ENCODE peak calls at places on chromosomes 2 and 18, in seven cellular contexts. A is fibroblast of lung, H is neural progenitor cell, K is MM.1S, P is PC-9, W is GM12878, O is A673. N is an unnamed sample.

GRCh38 chr2:14587119-14587518 is 45.4 kb upstream of the LRATD1 start:
- DNase-seq in A (peak; percentile 60), H (no peak), K (no peak), P (peak; percentile 65), W (no peak), O (no peak), N (no peak)

GRCh38 chr2:239167011-239167673 is 233.7 kb downstream of the HDAC4 start:
- DNase-seq in A (no peak), H (no peak), K (no peak), P (no peak), W (no peak), O (no peak), N (no peak)

GRCh38 chr18:70280007-70280925 is 8.6 kb upstream of the SOCS6 start:
- DNase-seq in A (peak; percentile 58), H (no peak), K (no peak), P (peak; percentile 76), W (no peak), O (no peak), N (no peak)

GRCh38 chr18:24268784-24269550 is 128.7 kb downstream of the OSBPL1A start:
- DNase-seq in A (no peak), H (peak; percentile 25), K (no peak), P (peak; percentile 87), W (no peak), O (no peak), N (peak; percentile 17)

GRCh38 chr2:170493698-170494097 is 221.4 kb upstream of the SP5 start:
- DNase-seq in A (peak; percentile 6), H (no peak), K (no peak), P (no peak), W (no peak), O (peak; percentile 57), N (no peak)

GRCh38 chr2:233542507-233542906 is 24.1 kb downstream of the USP40 start:
- DNase-seq in A (peak; percentile 58), H (no peak), K (no peak), P (peak; percentile 65), W (no peak), O (no peak), N (peak; percentile 14)

GRCh38 chr18:75548353-75548752 is 120.8 kb upstream of the SMIM21 start:
- DNase-seq in A (peak; percentile 16), H (peak; percentile 67), K (peak; percentile 35), P (no peak), W (no peak), O (peak; percentile 34), N (peak; percentile 38)

GRCh38 chr2:20562540-20563225 is 88.2 kb downstream of the HS1BP3 start:
- DNase-seq in A (no peak), H (peak; percentile 74), K (no peak), P (no peak), W (no peak), O (peak; percentile 15), N (no peak)

GRCh38 chr2:8535821-8536685 is 145.8 kb upstream of the ID2 start:
- DNase-seq in A (peak; percentile 30), H (no peak), K (no peak), P (no peak), W (no peak), O (no peak), N (no peak)

GRCh38 chr2:58923869-58924268 is 682.7 kb upstream of the FANCL start:
- DNase-seq in A (peak; percentile 95), H (no peak), K (no peak), P (no peak), W (no peak), O (peak; percentile 23), N (peak; percentile 34)

GRCh38 chr2:236376566-236377244 is 112.5 kb upstream of the ASB18 start:
- DNase-seq in A (no peak), H (no peak), K (no peak), P (no peak), W (no peak), O (no peak), N (no peak)

GRCh38 chr2:27960237-27960912 is 69.8 kb downstream of the BABAM2 start:
- DNase-seq in A (peak; percentile 97), H (no peak), K (no peak), P (no peak), W (no peak), O (no peak), N (peak; percentile 6)

GRCh38 chr2:9178110-9178904 is 28.3 kb upstream of the ASAP2 start:
- DNase-seq in A (peak; percentile 56), H (no peak), K (peak; percentile 53), P (peak; percentile 92), W (peak; percentile 2), O (no peak), N (peak; percentile 54)

GRCh38 chr2:36818542-36818941 is 122.0 kb downstream of the VIT start:
- DNase-seq in A (no peak), H (no peak), K (no peak), P (no peak), W (no peak), O (no peak), N (no peak)

GRCh38 chr2:196176142-196176738 is 4.9 kb upstream of the STK17B start:
- DNase-seq in A (no peak), H (no peak), K (peak; percentile 97), P (no peak), W (peak; percentile 94), O (no peak), N (no peak)

GRCh38 chr2:48844418-48845155 is 89.1 kb upstream of the LHCGR start:
- DNase-seq in A (peak; percentile 91), H (no peak), K (no peak), P (peak; percentile 15), W (no peak), O (no peak), N (no peak)

GRCh38 chr2:17557596-17557995 is 17.1 kb downstream of the VSNL1 start:
- DNase-seq in A (no peak), H (peak; percentile 80), K (no peak), P (no peak), W (no peak), O (no peak), N (no peak)

GRCh38 chr18:48106976-48107781 is 176.7 kb upstream of the SMAD2 start:
- DNase-seq in A (no peak), H (no peak), K (no peak), P (no peak), W (no peak), O (no peak), N (no peak)
- TF ChIP-seq EZH2 in A (no peak), H (no peak), K (no peak), P (no peak), W (no peak), O (no peak), N (no peak)

DNA sequence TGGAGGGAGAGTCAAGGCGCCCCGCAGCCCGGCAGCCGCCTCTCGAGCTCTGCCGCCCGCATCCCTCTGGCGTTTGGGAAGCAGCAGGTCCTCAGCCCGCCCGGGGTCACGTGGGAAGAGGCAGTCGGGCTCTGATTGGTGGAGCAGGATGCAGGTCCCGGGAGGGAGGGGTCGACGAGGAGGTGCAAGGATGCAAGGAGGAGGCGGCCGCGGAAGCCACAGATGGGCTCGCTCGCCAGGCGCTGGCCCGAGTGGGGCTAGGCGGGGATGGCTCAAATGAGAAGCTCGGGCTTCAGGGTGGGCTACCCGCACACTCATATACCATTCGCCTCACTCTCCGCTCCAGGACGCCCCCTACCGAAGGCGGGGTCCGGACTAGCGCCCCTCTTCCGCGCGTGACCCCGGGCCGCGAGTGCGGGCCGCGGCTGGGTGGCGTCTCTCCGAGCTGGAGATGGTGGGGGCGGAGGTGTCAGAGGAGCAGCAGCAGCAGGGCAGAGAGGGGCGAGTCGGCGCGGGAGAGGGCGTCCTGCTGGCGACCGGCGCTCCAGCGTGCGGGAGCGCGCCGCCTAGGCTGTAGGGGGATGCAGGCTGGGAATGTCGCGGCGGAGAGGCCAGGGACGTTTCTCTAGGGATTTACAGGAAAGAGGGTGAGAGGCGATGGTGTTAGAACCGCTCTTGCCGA is at the start of gene TMEFF2:
- DNase-seq in A (peak; percentile 84), H (peak; percentile 96), K (peak; percentile 63), P (no peak), W (no peak), O (peak; percentile 96), N (peak; percentile 76)
- TF ChIP-seq EZH2 in A (no peak), H (no peak), K (no peak), P (no peak), W (no peak), O (no peak), N (no peak)

GRCh38 chr2:221997683-221998082 is 301.1 kb downstream of the PAX3 start:
- DNase-seq in A (no peak), H (no peak), K (no peak), P (no peak), W (no peak), O (no peak), N (no peak)
- TF ChIP-seq EZH2 in A (no peak), H (no peak), K (no peak), P (no peak), W (no peak), O (no peak), N (no peak)

GRCh38 chr2:39723497-39723896 is 55.6 kb downstream of the THUMPD2 start:
- DNase-seq in A (no peak), H (no peak), K (no peak), P (no peak), W (no peak), O (no peak), N (no peak)

GRCh38 chr2:39724828-39725144 is 54.3 kb downstream of the THUMPD2 start:
- DNase-seq in A (peak; percentile 79), H (no peak), K (no peak), P (no peak), W (no peak), O (no peak), N (no peak)

GRCh38 chr2:39725401-39725800 is 53.7 kb downstream of the THUMPD2 start:
- DNase-seq in A (peak; percentile 97), H (no peak), K (no peak), P (no peak), W (no peak), O (no peak), N (no peak)

GRCh38 chr2:39728941-39729351 is 50.1 kb downstream of the THUMPD2 start:
- DNase-seq in A (peak; percentile 73), H (peak; percentile 70), K (peak; percentile 40), P (peak; percentile 49), W (no peak), O (peak; percentile 65), N (peak; percentile 48)

GRCh38 chr2:39723946-39724827 is 54.9 kb downstream of the THUMPD2 start:
- DNase-seq in A (peak; percentile 82), H (no peak), K (no peak), P (no peak), W (no peak), O (no peak), N (no peak)
- TF ChIP-seq EZH2 in A (no peak), H (no peak), K (no peak), P (no peak), W (no peak), O (no peak), N (no peak)

DNA sequence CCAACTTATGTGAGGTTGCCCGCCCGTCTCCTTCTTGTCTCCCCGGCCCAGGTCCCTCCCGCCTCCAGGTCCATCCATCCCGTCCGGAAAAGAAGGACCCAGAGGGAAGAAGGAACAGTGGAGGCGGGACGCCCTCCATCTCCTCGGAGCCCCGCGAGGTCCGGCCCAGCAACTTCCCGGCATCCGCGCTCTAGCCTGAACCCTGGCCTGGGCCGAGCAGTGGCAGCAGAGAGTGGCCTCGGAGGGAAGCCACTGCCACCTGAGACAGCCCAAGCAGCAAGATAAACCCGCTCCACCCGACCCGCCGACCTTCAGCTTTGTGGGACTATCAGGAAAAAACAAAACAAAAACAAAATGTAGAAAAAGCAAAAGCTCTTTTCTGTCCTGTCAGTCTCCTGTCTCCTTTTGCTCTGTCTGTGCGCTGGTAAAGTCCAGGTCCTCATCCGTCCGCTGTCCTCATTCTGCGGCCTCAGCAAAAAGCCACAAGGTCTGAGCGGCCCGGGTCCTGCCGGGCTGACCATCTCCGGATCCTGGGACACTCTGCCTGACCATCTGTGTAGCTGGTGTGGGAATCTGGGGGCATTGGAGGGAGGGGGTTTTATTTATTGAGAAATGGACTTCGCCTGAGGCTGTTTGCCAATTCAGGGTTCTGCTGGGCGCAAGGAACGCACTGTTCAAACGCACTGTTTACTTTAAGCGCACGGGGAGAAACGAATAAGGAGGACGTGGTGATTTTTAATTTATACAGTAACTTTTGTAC is 3.1 kb downstream of the DLX1 start:
- DNase-seq in A (no peak), H (peak; percentile 67), K (no peak), P (no peak), W (no peak), O (no peak), N (no peak)
- TF ChIP-seq EZH2 in A (peak; percentile 93), H (peak; percentile 97), K (no peak), P (no peak), W (no peak), O (no peak), N (peak; percentile 100)

N was measured in hepatocyte.